ENCODE peak calls at places on chromosomes 5 and 9, in five cellular contexts. One of them, this sample, is unnamed.

GRCh38 chr5:118956727-118957126 is 31.6 kb downstream of the DTWD2 start:
- DNase-seq in mesenchymal stem cell: peak
- DNase-seq in H9: no peak
- DNase-seq in IMR-90: peak
- DNase-seq in trophoblast cell: peak
- DNase-seq in this sample: no peak

GRCh38 chr5:122656107-122656506 is 118.8 kb upstream of the SNX2 start:
- DNase-seq in mesenchymal stem cell: no peak
- DNase-seq in H9: no peak
- DNase-seq in IMR-90: no peak
- DNase-seq in trophoblast cell: no peak
- DNase-seq in this sample: no peak

GRCh38 chr5:141637693-141638419 is 1.1 kb downstream of the RELL2 start:
- DNase-seq in mesenchymal stem cell: peak
- DNase-seq in H9: peak
- DNase-seq in IMR-90: peak
- DNase-seq in trophoblast cell: peak
- DNase-seq in this sample: peak

GRCh38 chr5:140118294-140118936 is 4.5 kb downstream of the PURA start:
- DNase-seq in mesenchymal stem cell: no peak
- DNase-seq in H9: no peak
- DNase-seq in IMR-90: peak
- DNase-seq in trophoblast cell: no peak
- DNase-seq in this sample: no peak

GRCh38 chr9:134163374-134164196 is 779 bp downstream of the RNU6ATAC start:
- DNase-seq in mesenchymal stem cell: no peak
- DNase-seq in H9: peak
- DNase-seq in IMR-90: peak
- DNase-seq in trophoblast cell: peak
- DNase-seq in this sample: peak

GRCh38 chr5:66958984-66959641 is 237.5 kb downstream of the CD180 start:
- DNase-seq in mesenchymal stem cell: peak
- DNase-seq in H9: peak
- DNase-seq in IMR-90: peak
- DNase-seq in trophoblast cell: peak
- DNase-seq in this sample: no peak

GRCh38 chr5:113760486-113760885 is 247.0 kb downstream of the YTHDC2 start:
- DNase-seq in mesenchymal stem cell: no peak
- DNase-seq in H9: no peak
- DNase-seq in IMR-90: no peak
- DNase-seq in trophoblast cell: no peak
- DNase-seq in this sample: no peak

GRCh38 chr9:105065119-105066088 is 137.4 kb upstream of the ABCA1 start:
- DNase-seq in mesenchymal stem cell: no peak
- DNase-seq in H9: no peak
- DNase-seq in IMR-90: no peak
- DNase-seq in trophoblast cell: no peak
- DNase-seq in this sample: no peak

GRCh38 chr5:136082390-136083193 is 50.1 kb upstream of the SMAD5 start:
- DNase-seq in mesenchymal stem cell: peak
- DNase-seq in H9: peak
- DNase-seq in IMR-90: peak
- DNase-seq in trophoblast cell: peak
- DNase-seq in this sample: peak

GRCh38 chr9:5112646-5113045 is 72.8 kb downstream of the INSL6 start:
- DNase-seq in mesenchymal stem cell: no peak
- DNase-seq in H9: no peak
- DNase-seq in IMR-90: no peak
- DNase-seq in trophoblast cell: no peak
- DNase-seq in this sample: no peak

GRCh38 chr9:69324549-69325401 is at the start of gene ENTREP1:
- DNase-seq in mesenchymal stem cell: peak
- DNase-seq in H9: peak
- DNase-seq in IMR-90: no peak
- DNase-seq in trophoblast cell: peak
- DNase-seq in this sample: peak
- H4K8ac ChIP-seq in mesenchymal stem cell: no peak
- H4K8ac ChIP-seq in H9: no peak
- H4K8ac ChIP-seq in IMR-90: no peak
- H4K8ac ChIP-seq in trophoblast cell: no peak
- H4K8ac ChIP-seq in this sample: no peak

GRCh38 chr9:86589273-86589672 is 235.1 kb upstream of the TUT7 start:
- DNase-seq in mesenchymal stem cell: no peak
- DNase-seq in H9: peak
- DNase-seq in IMR-90: no peak
- DNase-seq in trophoblast cell: peak
- DNase-seq in this sample: no peak
- H2BK5ac ChIP-seq in mesenchymal stem cell: no peak
- H2BK5ac ChIP-seq in H9: no peak
- H2BK5ac ChIP-seq in IMR-90: no peak
- H2BK5ac ChIP-seq in trophoblast cell: no peak
- H2BK5ac ChIP-seq in this sample: no peak

DNA sequence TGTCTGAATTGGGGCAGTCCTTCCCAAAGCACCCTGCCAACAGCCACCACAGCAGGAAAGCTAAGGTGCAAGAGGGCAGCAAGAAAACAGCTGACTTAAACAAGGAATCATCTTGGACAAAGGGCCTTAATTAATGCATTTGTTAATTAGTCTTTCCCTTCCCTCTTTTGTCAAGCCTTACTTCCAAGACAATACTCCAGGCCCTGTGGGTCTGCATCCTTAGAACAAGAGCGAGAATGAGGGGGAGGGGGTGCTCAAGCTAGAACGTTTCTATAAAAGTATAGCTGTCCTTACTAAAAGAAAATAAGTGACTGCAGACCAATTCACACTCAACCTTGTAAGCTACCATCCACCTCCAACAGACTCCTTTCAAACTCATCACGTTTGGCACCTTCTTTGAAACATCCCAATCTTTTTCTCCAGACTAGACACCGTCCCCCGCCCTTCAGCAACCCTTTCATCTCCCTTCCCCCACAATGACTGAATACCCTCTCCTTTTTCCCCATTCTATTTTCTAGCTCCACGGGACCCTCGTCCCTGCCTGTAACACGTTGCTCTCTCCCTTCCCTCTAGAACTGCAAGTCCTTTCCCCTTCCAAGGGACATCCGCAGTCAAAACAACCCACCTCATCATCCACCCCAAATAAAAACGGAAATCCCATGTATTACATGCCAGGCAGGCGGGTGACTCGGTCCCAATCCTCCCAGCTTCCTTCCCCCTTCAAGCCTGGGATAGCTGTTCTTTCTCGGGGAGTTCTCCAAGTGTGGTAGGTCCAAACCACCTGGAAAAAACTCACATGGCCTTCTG is 85.8 kb upstream of the RNF38 start:
- DNase-seq in mesenchymal stem cell: no peak
- DNase-seq in H9: peak
- DNase-seq in IMR-90: peak
- DNase-seq in trophoblast cell: no peak
- DNase-seq in this sample: peak
- H3K14ac ChIP-seq in mesenchymal stem cell: no peak
- H3K14ac ChIP-seq in H9: peak
- H3K14ac ChIP-seq in IMR-90: peak
- H3K14ac ChIP-seq in trophoblast cell: peak
- H3K14ac ChIP-seq in this sample: no peak

GRCh38 chr9:128257086-128257825 is 18.6 kb downstream of the GOLGA2 start:
- DNase-seq in mesenchymal stem cell: no peak
- DNase-seq in H9: no peak
- DNase-seq in IMR-90: no peak
- DNase-seq in trophoblast cell: no peak
- DNase-seq in this sample: no peak
- H4K8ac ChIP-seq in mesenchymal stem cell: no peak
- H4K8ac ChIP-seq in H9: no peak
- H4K8ac ChIP-seq in IMR-90: no peak
- H4K8ac ChIP-seq in trophoblast cell: no peak
- H4K8ac ChIP-seq in this sample: no peak

GRCh38 chr5:174427304-174427703 is 297.1 kb upstream of the MSX2 start:
- DNase-seq in mesenchymal stem cell: no peak
- DNase-seq in H9: no peak
- DNase-seq in IMR-90: no peak
- DNase-seq in trophoblast cell: no peak
- DNase-seq in this sample: no peak
- H2BK5ac ChIP-seq in mesenchymal stem cell: no peak
- H2BK5ac ChIP-seq in H9: no peak
- H2BK5ac ChIP-seq in IMR-90: no peak
- H2BK5ac ChIP-seq in trophoblast cell: no peak
- H2BK5ac ChIP-seq in this sample: no peak

GRCh38 chr5:126777257-126777973 is 479 bp downstream of the LMNB1 start:
- DNase-seq in mesenchymal stem cell: peak
- DNase-seq in H9: peak
- DNase-seq in IMR-90: peak
- DNase-seq in trophoblast cell: peak
- DNase-seq in this sample: peak
- H3K14ac ChIP-seq in mesenchymal stem cell: no peak
- H3K14ac ChIP-seq in H9: peak
- H3K14ac ChIP-seq in IMR-90: peak
- H3K14ac ChIP-seq in trophoblast cell: peak
- H3K14ac ChIP-seq in this sample: peak

DNA sequence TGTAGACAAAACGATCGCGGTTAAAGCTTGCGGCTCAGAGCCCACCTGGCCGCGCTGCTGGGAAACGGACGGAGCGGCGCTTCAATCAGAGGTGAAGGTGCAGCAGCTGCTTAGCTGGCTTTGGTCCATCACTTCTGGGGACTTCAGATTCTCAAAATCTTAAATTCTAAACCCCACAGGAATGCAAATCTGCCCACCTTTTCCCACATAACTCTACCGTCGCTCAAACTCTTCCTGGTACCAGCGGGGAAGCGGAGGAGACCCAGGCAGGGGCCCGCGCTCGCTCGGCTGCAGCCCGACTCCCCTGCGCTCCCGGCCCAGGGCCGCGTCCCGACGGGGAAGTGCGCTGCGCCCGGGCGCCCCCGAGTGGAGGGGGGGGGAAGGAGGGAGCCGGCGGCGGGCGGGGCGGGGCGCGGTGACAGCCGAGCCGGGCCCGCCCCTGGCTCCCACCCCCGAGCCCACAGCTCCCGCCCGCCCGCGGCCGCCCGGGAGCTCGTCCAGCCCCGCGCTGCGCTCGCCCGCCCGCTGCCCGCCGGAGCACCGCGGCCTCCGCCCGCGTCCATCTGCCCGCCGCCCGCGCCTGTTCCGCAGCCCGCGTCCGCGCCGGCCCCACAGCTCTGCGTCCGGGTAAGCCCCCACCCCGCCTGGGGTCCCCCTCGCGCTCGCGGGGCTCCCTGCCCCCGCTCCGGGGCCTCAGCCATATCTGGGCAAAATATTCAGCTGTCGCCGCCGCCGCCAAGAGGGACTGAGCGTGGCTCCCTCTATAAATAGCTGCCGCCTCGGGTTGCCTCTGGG is at the start of gene TMOD1:
- DNase-seq in mesenchymal stem cell: peak
- DNase-seq in H9: peak
- DNase-seq in IMR-90: peak
- DNase-seq in trophoblast cell: peak
- DNase-seq in this sample: peak
- H4K8ac ChIP-seq in mesenchymal stem cell: no peak
- H4K8ac ChIP-seq in H9: no peak
- H4K8ac ChIP-seq in IMR-90: peak
- H4K8ac ChIP-seq in trophoblast cell: no peak
- H4K8ac ChIP-seq in this sample: no peak